ENCODE peak calls at places on chromosomes 11 and 22, in four cellular contexts. R, B, A and P are unnamed samples.

GRCh38 chr11:108906329-108906728 is 241.5 kb downstream of the DDX10 start:
- DNase-seq in R (peak), B (no peak), A (no peak), P (no peak)

GRCh38 chr11:97683733-97684132 is 1293.9 kb downstream of the JRKL start:
- DNase-seq in R (peak), B (peak), A (no peak), P (peak)

GRCh38 chr11:59078435-59078834 is 7.7 kb upstream of the GLYATL1B start:
- DNase-seq in R (no peak), B (no peak), A (no peak), P (no peak)

GRCh38 chr11:30329150-30329940 is 6.4 kb downstream of the ARL14EP start:
- DNase-seq in R (no peak), B (no peak), A (no peak), P (no peak)

GRCh38 chr11:92211576-92212167 is 12.9 kb upstream of the FAT3 start:
- DNase-seq in R (peak), B (no peak), A (no peak), P (peak)

GRCh38 chr11:121591405-121592033 is 138.8 kb upstream of the SORL1-AS1 start:
- DNase-seq in R (peak), B (peak), A (peak), P (peak)

GRCh38 chr11:44179173-44179572 is 83.7 kb downstream of the EXT2 start:
- DNase-seq in R (no peak), B (no peak), A (no peak), P (no peak)

GRCh38 chr11:47369676-47370075 is 8.7 kb downstream of the SPI1 start:
- DNase-seq in R (no peak), B (peak), A (no peak), P (no peak)

GRCh38 chr11:107744736-107745135 is 32.9 kb upstream of the SLN start:
- DNase-seq in R (no peak), B (no peak), A (no peak), P (no peak)

GRCh38 chr11:127451852-127452251 is 451.3 kb upstream of the KIRREL3 start:
- DNase-seq in R (no peak), B (no peak), A (no peak), P (no peak)

GRCh38 chr22:17980638-17981051 is 43.7 kb downstream of the MICAL3 start:
- DNase-seq in R (no peak), B (peak), A (no peak), P (no peak)

GRCh38 chr11:128694618-128695481 is 978 bp downstream of the FLI1 start:
- DNase-seq in R (no peak), B (no peak), A (no peak), P (peak)

GRCh38 chr11:22828373-22828772 is 1.2 kb downstream of the SVIP start:
- DNase-seq in R (no peak), B (peak), A (no peak), P (no peak)

GRCh38 chr11:6703247-6704063 is 20.3 kb upstream of the MRPL17 start:
- DNase-seq in R (peak), B (peak), A (no peak), P (peak)

GRCh38 chr11:133714471-133715375 is 130.6 kb downstream of the SPATA19 start:
- DNase-seq in R (no peak), B (no peak), A (no peak), P (no peak)

GRCh38 chr11:117117681-117118080 is 19.5 kb upstream of the SIK3 start:
- DNase-seq in R (no peak), B (no peak), A (no peak), P (no peak)

GRCh38 chr22:22836635-22837034 is 51.0 kb upstream of the IGLL5 start:
- DNase-seq in R (no peak), B (peak), A (no peak), P (no peak)

GRCh38 chr11:19715373-19715772 is 2.7 kb downstream of the NAV2 start:
- DNase-seq in R (no peak), B (no peak), A (no peak), P (no peak)

GRCh38 chr11:24298126-24298525 is 198.7 kb upstream of the LUZP2 start:
- DNase-seq in R (no peak), B (no peak), A (no peak), P (no peak)

GRCh38 chr22:45872659-45873263 is 104.2 kb downstream of the WNT7B start:
- DNase-seq in R (no peak), B (no peak), A (no peak), P (no peak)

GRCh38 chr11:35487532-35488078 is 37.8 kb downstream of the PAMR1 start:
- DNase-seq in R (peak), B (peak), A (no peak), P (peak)

GRCh38 chr11:128052912-128053641 is 534.3 kb downstream of the ETS1 start:
- DNase-seq in R (no peak), B (no peak), A (no peak), P (no peak)

GRCh38 chr22:22714600-22715361 is 70.4 kb downstream of the GGTLC2 start:
- DNase-seq in R (no peak), B (no peak), A (peak), P (no peak)

GRCh38 chr22:24230911-24231656 is 13.8 kb downstream of the GGT5 start:
- DNase-seq in R (no peak), B (peak), A (no peak), P (peak)

GRCh38 chr22:29912605-29913398 is 29.8 kb downstream of the MTMR3 start:
- DNase-seq in R (no peak), B (no peak), A (no peak), P (no peak)

GRCh38 chr11:31812392-31813241 is 1.5 kb upstream of the PAX6 start:
- DNase-seq in R (peak), B (no peak), A (no peak), P (peak)
- TF ChIP-seq CREB1 in R (no peak), B (no peak), A (no peak), P (no peak)

GRCh38 chr11:102513869-102514268 is 16.7 kb downstream of the MMP7 start:
- DNase-seq in R (no peak), B (peak), A (no peak), P (no peak)
- TF ChIP-seq USF2 in R (no peak), B (no peak), A (no peak), P (no peak)

GRCh38 chr11:1695548-1696108 is 1.4 kb upstream of the KRTAP5-6 start:
- DNase-seq in R (no peak), B (no peak), A (no peak), P (no peak)

GRCh38 chr11:1693327-1694063 is 3.5 kb upstream of the KRTAP5-6 start:
- DNase-seq in R (peak), B (peak), A (no peak), P (peak)

GRCh38 chr11:1696608-1697570 is at the start of gene KRTAP5-6:
- DNase-seq in R (no peak), B (no peak), A (no peak), P (no peak)

GRCh38 chr11:1694064-1694845 is 2.7 kb upstream of the KRTAP5-6 start:
- DNase-seq in R (peak), B (peak), A (no peak), P (peak)

DNA sequence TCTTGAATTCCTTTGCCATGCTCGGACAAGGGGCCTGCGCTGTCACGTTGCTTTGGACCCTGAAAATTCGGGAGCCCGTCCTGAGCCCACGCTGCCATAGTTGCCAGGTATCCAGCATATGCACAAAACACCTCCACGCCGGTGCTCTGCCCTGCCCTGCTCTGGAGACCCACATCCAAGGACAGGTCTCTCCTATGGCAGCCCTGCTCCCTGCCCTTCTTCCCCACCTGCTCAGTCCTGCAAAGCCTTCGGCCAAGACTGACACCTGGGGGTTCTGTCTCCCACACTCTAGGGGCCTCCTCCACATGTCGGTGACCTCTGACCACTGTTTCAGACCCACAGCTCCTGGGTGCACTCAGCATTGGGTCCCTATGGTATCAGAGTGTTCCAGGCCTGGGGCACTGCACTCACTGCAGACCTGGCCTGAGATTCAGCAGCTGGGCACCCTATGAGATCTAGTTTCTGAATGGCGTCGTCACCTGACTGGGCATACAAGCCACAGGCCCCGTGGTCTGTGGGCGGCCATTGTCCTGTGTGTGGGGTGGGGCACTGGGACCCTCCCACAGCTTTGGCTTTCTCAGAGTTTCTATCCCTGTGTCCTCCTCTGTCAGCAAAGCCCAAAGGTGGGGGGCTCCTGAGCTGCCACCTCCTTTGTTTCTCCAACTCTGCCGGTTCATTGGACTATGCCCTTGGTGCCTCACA is 2.0 kb upstream of the KRTAP5-6 start:
- DNase-seq in R (no peak), B (no peak), A (no peak), P (no peak)
- TF ChIP-seq ATF3 in R (no peak), B (no peak), A (no peak), P (no peak)

GRCh38 chr11:130472434-130472961 is 24.1 kb downstream of the ADAMTS15 start:
- DNase-seq in R (no peak), B (no peak), A (no peak), P (no peak)
- TF ChIP-seq CREB1 in R (no peak), B (no peak), A (no peak), P (no peak)